ENCODE peak calls at places on chromosomes 16 and 17, in five cellular contexts. R is substantia nigra; V is stimulated activated CD8-positive, alpha-beta memory T cell treated with anti-CD3 and anti-CD28 coated beads, Interleukin-4, amount 100 ng/mL, for 1 hour; B is RWPE2; E is NCI-H226. O is an unnamed sample.

GRCh38 chr16:65059421-65059980 is 62.4 kb downstream of the CDH11 start:
- DNase-seq in R (peak), E (no peak), B (no peak), V (no peak), O (peak)

GRCh38 chr17:81210868-81211267 is 11.9 kb downstream of the CEP131 start:
- DNase-seq in V (no peak), E (no peak), B (no peak), R (no peak), O (no peak)

GRCh38 chr17:74610108-74610507 is 13.4 kb downstream of the CD300E start:
- DNase-seq in V (no peak), B (no peak), R (no peak), E (no peak), O (no peak)

GRCh38 chr16:2090819-2091721 is 43.3 kb downstream of the TSC2 start:
- DNase-seq in B (no peak), V (no peak), R (no peak), E (no peak), O (no peak)

GRCh38 chr17:21814776-21815175 is 122.5 kb downstream of the KCNJ18 start:
- DNase-seq in E (no peak), R (no peak), V (no peak), B (no peak), O (no peak)

GRCh38 chr16:853306-853705 is 52.8 kb upstream of the GNG13 start:
- DNase-seq in E (no peak), R (no peak), B (no peak), V (no peak), O (no peak)

GRCh38 chr16:89453662-89454321 is 36.6 kb downstream of the ANKRD11 start:
- DNase-seq in V (no peak), R (peak), E (no peak), B (no peak), O (no peak)

GRCh38 chr17:66690166-66690565 is 144.8 kb upstream of the CACNG5 start:
- DNase-seq in B (no peak), E (no peak), R (no peak), V (no peak), O (no peak)

GRCh38 chr17:71234349-71234748 is 886.5 kb upstream of the SOX9 start:
- DNase-seq in R (no peak), B (no peak), E (no peak), V (no peak), O (no peak)

GRCh38 chr16:31148281-31148728 is 1.6 kb downstream of the PRSS36 start:
- DNase-seq in V (no peak), B (no peak), R (no peak), E (no peak), O (no peak)

GRCh38 chr17:79420318-79421243 is 190.3 kb downstream of the RBFOX3 start:
- DNase-seq in V (no peak), E (no peak), B (no peak), R (no peak), O (no peak)

GRCh38 chr17:15124746-15125145 is 140.4 kb downstream of the PMP22 start:
- DNase-seq in R (no peak), B (no peak), V (no peak), E (no peak), O (no peak)

GRCh38 chr17:14156689-14157088 is 80.0 kb downstream of the CDRT15 start:
- DNase-seq in V (no peak), B (no peak), R (no peak), E (no peak), O (no peak)

GRCh38 chr17:48756816-48757215 is 28.3 kb upstream of the HOXB13 start:
- DNase-seq in R (no peak), E (no peak), V (no peak), B (no peak), O (no peak)

GRCh38 chr17:33674685-33675084 is 381.6 kb upstream of the ASIC2 start:
- DNase-seq in R (peak), E (peak), B (no peak), V (no peak), O (peak)